ENCODE peak calls at places on chromosomes 12 and 14, in six cellular contexts. One of them, this sample, is unnamed.
A peak's percentile ranks its signal among the peaks of the same experiment; 100 is the strongest.

GRCh38 chr12:130330685-130331084 is 7.0 kb upstream of the PIWIL1 start:
- DNase-seq in lung: no peak
- DNase-seq in transverse colon: no peak
- DNase-seq in CD8-positive, alpha-beta T cell: no peak
- DNase-seq in Karpas-422: peak; percentile 20
- DNase-seq in PC-9: no peak
- DNase-seq in this sample: no peak

GRCh38 chr12:76183459-76184186 is 99.1 kb upstream of the NAP1L1 start:
- DNase-seq in PC-9: peak; percentile 69
- DNase-seq in lung: peak; percentile 45
- DNase-seq in CD8-positive, alpha-beta T cell: no peak
- DNase-seq in Karpas-422: no peak
- DNase-seq in transverse colon: no peak
- DNase-seq in this sample: peak; percentile 58

GRCh38 chr12:112169966-112170365 is 44.6 kb downstream of the TRAFD1 start:
- DNase-seq in Karpas-422: no peak
- DNase-seq in lung: no peak
- DNase-seq in CD8-positive, alpha-beta T cell: no peak
- DNase-seq in PC-9: no peak
- DNase-seq in transverse colon: no peak
- DNase-seq in this sample: no peak

GRCh38 chr12:57110189-57111045 is 745 bp downstream of the STAT6 start:
- DNase-seq in transverse colon: peak; percentile 82
- DNase-seq in PC-9: peak; percentile 55
- DNase-seq in CD8-positive, alpha-beta T cell: peak; percentile 41
- DNase-seq in lung: peak; percentile 70
- DNase-seq in Karpas-422: peak; percentile 85
- DNase-seq in this sample: no peak

GRCh38 chr14:40630471-40630870 is 976.2 kb upstream of the LRFN5 start:
- DNase-seq in lung: no peak
- DNase-seq in CD8-positive, alpha-beta T cell: no peak
- DNase-seq in Karpas-422: no peak
- DNase-seq in transverse colon: no peak
- DNase-seq in PC-9: no peak
- DNase-seq in this sample: no peak

GRCh38 chr14:55354500-55354899 is 57.1 kb downstream of the ATG14 start:
- DNase-seq in CD8-positive, alpha-beta T cell: peak; percentile 37
- DNase-seq in lung: no peak
- DNase-seq in Karpas-422: peak; percentile 90
- DNase-seq in transverse colon: peak; percentile 69
- DNase-seq in PC-9: peak; percentile 29
- DNase-seq in this sample: no peak

GRCh38 chr12:16324772-16325171 is 22.7 kb upstream of the MGST1 start:
- DNase-seq in transverse colon: no peak
- DNase-seq in CD8-positive, alpha-beta T cell: no peak
- DNase-seq in Karpas-422: no peak
- DNase-seq in lung: no peak
- DNase-seq in PC-9: no peak
- DNase-seq in this sample: no peak

GRCh38 chr12:95265765-95266164 is 48.2 kb downstream of the VEZT start:
- DNase-seq in CD8-positive, alpha-beta T cell: no peak
- DNase-seq in PC-9: no peak
- DNase-seq in lung: no peak
- DNase-seq in transverse colon: no peak
- DNase-seq in Karpas-422: no peak
- DNase-seq in this sample: no peak

GRCh38 chr14:56125772-56126411 is 7.7 kb downstream of the PELI2 start:
- DNase-seq in PC-9: no peak
- DNase-seq in CD8-positive, alpha-beta T cell: no peak
- DNase-seq in Karpas-422: no peak
- DNase-seq in transverse colon: no peak
- DNase-seq in lung: no peak
- DNase-seq in this sample: no peak

GRCh38 chr12:111643428-111643826 is 42.3 kb downstream of the BRAP start:
- DNase-seq in CD8-positive, alpha-beta T cell: no peak
- DNase-seq in lung: no peak
- DNase-seq in transverse colon: peak; percentile 53
- DNase-seq in PC-9: peak; percentile 21
- DNase-seq in Karpas-422: no peak
- DNase-seq in this sample: no peak

GRCh38 chr12:88185988-88186387 is 43.9 kb downstream of the TMTC3 start:
- DNase-seq in PC-9: no peak
- DNase-seq in lung: no peak
- DNase-seq in transverse colon: no peak
- DNase-seq in Karpas-422: no peak
- DNase-seq in CD8-positive, alpha-beta T cell: no peak
- DNase-seq in this sample: peak; percentile 76

GRCh38 chr12:42332301-42332894 is 6.4 kb downstream of the PPHLN1 start:
- DNase-seq in transverse colon: no peak
- DNase-seq in Karpas-422: peak; percentile 85
- DNase-seq in lung: no peak
- DNase-seq in CD8-positive, alpha-beta T cell: no peak
- DNase-seq in PC-9: peak; percentile 8
- DNase-seq in this sample: no peak

GRCh38 chr14:66638688-66639087 is 130.7 kb downstream of the GPHN start:
- DNase-seq in Karpas-422: no peak
- DNase-seq in CD8-positive, alpha-beta T cell: no peak
- DNase-seq in PC-9: no peak
- DNase-seq in lung: no peak
- DNase-seq in transverse colon: no peak
- DNase-seq in this sample: no peak

GRCh38 chr12:91562476-91562875 is 379.9 kb upstream of the DCN start:
- DNase-seq in Karpas-422: no peak
- DNase-seq in transverse colon: no peak
- DNase-seq in CD8-positive, alpha-beta T cell: no peak
- DNase-seq in PC-9: no peak
- DNase-seq in lung: no peak
- DNase-seq in this sample: no peak

GRCh38 chr12:55072093-55072492 is 52.3 kb downstream of the NEUROD4 start:
- DNase-seq in CD8-positive, alpha-beta T cell: peak; percentile 58
- DNase-seq in lung: peak; percentile 49
- DNase-seq in Karpas-422: peak; percentile 91
- DNase-seq in PC-9: peak; percentile 31
- DNase-seq in transverse colon: peak; percentile 32
- DNase-seq in this sample: no peak

GRCh38 chr12:107654866-107655265 is 30.7 kb upstream of the PWP1 start:
- DNase-seq in lung: no peak
- DNase-seq in PC-9: no peak
- DNase-seq in transverse colon: no peak
- DNase-seq in Karpas-422: no peak
- DNase-seq in CD8-positive, alpha-beta T cell: no peak
- DNase-seq in this sample: no peak

GRCh38 chr12:51798507-51798906 is 50.0 kb downstream of the FIGNL2 start:
- DNase-seq in transverse colon: no peak
- DNase-seq in lung: no peak
- DNase-seq in CD8-positive, alpha-beta T cell: no peak
- DNase-seq in PC-9: no peak
- DNase-seq in Karpas-422: no peak
- DNase-seq in this sample: no peak

GRCh38 chr12:55704824-55705780 is 2.6 kb downstream of the ITGA7 start:
- DNase-seq in transverse colon: no peak
- DNase-seq in Karpas-422: no peak
- DNase-seq in CD8-positive, alpha-beta T cell: no peak
- DNase-seq in PC-9: no peak
- DNase-seq in lung: no peak
- DNase-seq in this sample: no peak

GRCh38 chr14:80629606-80630005 is 311.9 kb downstream of the CEP128 start:
- DNase-seq in lung: no peak
- DNase-seq in CD8-positive, alpha-beta T cell: no peak
- DNase-seq in Karpas-422: no peak
- DNase-seq in PC-9: no peak
- DNase-seq in transverse colon: no peak
- DNase-seq in this sample: no peak

GRCh38 chr14:103422981-103423600 is 37.9 kb downstream of the MARK3 start:
- DNase-seq in lung: no peak
- DNase-seq in transverse colon: no peak
- DNase-seq in CD8-positive, alpha-beta T cell: no peak
- DNase-seq in PC-9: no peak
- DNase-seq in Karpas-422: no peak
- DNase-seq in this sample: no peak

GRCh38 chr12:121753844-121754264 is 39.6 kb downstream of the RHOF start:
- DNase-seq in lung: peak; percentile 73
- DNase-seq in transverse colon: no peak
- DNase-seq in Karpas-422: no peak
- DNase-seq in CD8-positive, alpha-beta T cell: no peak
- DNase-seq in PC-9: no peak
- DNase-seq in this sample: no peak

GRCh38 chr14:96176275-96176674 is 28.4 kb upstream of the BDKRB2 start:
- DNase-seq in Karpas-422: no peak
- DNase-seq in PC-9: no peak
- DNase-seq in transverse colon: no peak
- DNase-seq in CD8-positive, alpha-beta T cell: no peak
- DNase-seq in lung: no peak
- DNase-seq in this sample: no peak

GRCh38 chr14:66965831-66966230 is 223.4 kb upstream of the GARIN2 start:
- DNase-seq in PC-9: no peak
- DNase-seq in lung: no peak
- DNase-seq in CD8-positive, alpha-beta T cell: no peak
- DNase-seq in transverse colon: no peak
- DNase-seq in Karpas-422: no peak
- DNase-seq in this sample: no peak

GRCh38 chr12:39393890-39394289 is 49.0 kb downstream of the KIF21A start:
- DNase-seq in lung: no peak
- DNase-seq in PC-9: no peak
- DNase-seq in Karpas-422: no peak
- DNase-seq in transverse colon: no peak
- DNase-seq in CD8-positive, alpha-beta T cell: no peak
- DNase-seq in this sample: no peak

GRCh38 chr14:96065661-96066459 is 26.7 kb downstream of the C14orf132 start:
- DNase-seq in Karpas-422: peak; percentile 90
- DNase-seq in CD8-positive, alpha-beta T cell: no peak
- DNase-seq in transverse colon: no peak
- DNase-seq in PC-9: no peak
- DNase-seq in lung: no peak
- DNase-seq in this sample: no peak

GRCh38 chr12:116736962-116737773 is 701 bp downstream of the SPRING1 start:
- DNase-seq in PC-9: peak; percentile 17
- DNase-seq in transverse colon: peak; percentile 26
- DNase-seq in Karpas-422: peak; percentile 44
- DNase-seq in lung: no peak
- DNase-seq in CD8-positive, alpha-beta T cell: no peak
- DNase-seq in this sample: no peak

GRCh38 chr14:58784946-58785345 is 147.2 kb downstream of the DACT1 start:
- DNase-seq in Karpas-422: no peak
- DNase-seq in PC-9: no peak
- DNase-seq in CD8-positive, alpha-beta T cell: no peak
- DNase-seq in lung: no peak
- DNase-seq in transverse colon: no peak
- DNase-seq in this sample: no peak

GRCh38 chr12:111363578-111363977 is 5.3 kb downstream of the PHETA1 start:
- DNase-seq in CD8-positive, alpha-beta T cell: no peak
- DNase-seq in transverse colon: no peak
- DNase-seq in Karpas-422: no peak
- DNase-seq in PC-9: peak; percentile 44
- DNase-seq in lung: no peak
- DNase-seq in this sample: no peak

GRCh38 chr14:94115631-94116030 is 5.1 kb downstream of the IFI27 start:
- DNase-seq in lung: no peak
- DNase-seq in Karpas-422: no peak
- DNase-seq in CD8-positive, alpha-beta T cell: no peak
- DNase-seq in PC-9: no peak
- DNase-seq in transverse colon: no peak
- DNase-seq in this sample: no peak
- H3K27ac ChIP-seq in lung: peak overlapping the region; percentile 41
- H3K27ac ChIP-seq in Karpas-422: no peak overlapping the region
- H3K27ac ChIP-seq in CD8-positive, alpha-beta T cell: no peak overlapping the region
- H3K27ac ChIP-seq in PC-9: no peak overlapping the region
- H3K27ac ChIP-seq in transverse colon: peak overlapping the region; percentile 86
- H3K27ac ChIP-seq in this sample: no peak overlapping the region

DNA sequence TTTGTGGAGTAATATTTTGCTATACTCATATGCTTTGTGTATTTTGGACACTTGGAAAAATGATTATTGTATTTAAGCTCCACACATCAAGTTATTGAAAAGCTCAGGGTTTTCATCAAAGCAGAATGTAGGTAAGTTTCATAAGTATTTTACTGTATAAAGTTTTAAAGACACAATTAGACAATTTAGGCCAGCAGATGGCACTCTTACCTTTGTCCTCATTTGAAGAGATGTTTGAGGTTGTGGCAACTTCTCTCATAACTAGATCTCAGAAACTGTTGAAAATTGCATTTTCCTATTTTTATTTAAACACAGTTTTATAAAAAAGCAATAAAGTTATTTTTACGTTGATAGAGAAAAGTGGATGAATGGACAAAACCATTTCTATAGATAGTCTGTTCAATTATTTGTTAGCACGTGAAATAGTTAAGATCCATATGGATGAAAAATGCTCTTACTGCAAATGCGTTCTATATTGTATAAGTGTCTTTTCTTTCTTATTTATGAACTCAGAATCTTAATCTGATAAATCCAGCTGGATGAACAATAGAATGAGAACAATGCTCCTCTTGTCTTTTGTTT is 300.0 kb downstream of the AEBP2 start:
- DNase-seq in CD8-positive, alpha-beta T cell: no peak
- DNase-seq in lung: no peak
- DNase-seq in transverse colon: peak; percentile 16
- DNase-seq in PC-9: peak; percentile 23
- DNase-seq in Karpas-422: peak; percentile 82
- DNase-seq in this sample: no peak
- H3K27ac ChIP-seq in CD8-positive, alpha-beta T cell: no peak overlapping the region
- H3K27ac ChIP-seq in lung: no peak overlapping the region
- H3K27ac ChIP-seq in transverse colon: no peak overlapping the region
- H3K27ac ChIP-seq in PC-9: no peak overlapping the region
- H3K27ac ChIP-seq in Karpas-422: no peak overlapping the region
- H3K27ac ChIP-seq in this sample: no peak overlapping the region

GRCh38 chr12:80778005-80778541 is 61.4 kb downstream of the MYF5 start:
- DNase-seq in lung: peak; percentile 52
- DNase-seq in PC-9: peak; percentile 26
- DNase-seq in CD8-positive, alpha-beta T cell: no peak
- DNase-seq in transverse colon: peak; percentile 39
- DNase-seq in Karpas-422: peak; percentile 93
- DNase-seq in this sample: peak; percentile 80
- H3K27ac ChIP-seq in lung: no peak overlapping the region
- H3K27ac ChIP-seq in PC-9: peak overlapping the region; percentile 75
- H3K27ac ChIP-seq in CD8-positive, alpha-beta T cell: no peak overlapping the region
- H3K27ac ChIP-seq in transverse colon: peak overlapping the region; percentile 15
- H3K27ac ChIP-seq in Karpas-422: peak overlapping the region; percentile 44
- H3K27ac ChIP-seq in this sample: peak overlapping the region; percentile 71

DNA sequence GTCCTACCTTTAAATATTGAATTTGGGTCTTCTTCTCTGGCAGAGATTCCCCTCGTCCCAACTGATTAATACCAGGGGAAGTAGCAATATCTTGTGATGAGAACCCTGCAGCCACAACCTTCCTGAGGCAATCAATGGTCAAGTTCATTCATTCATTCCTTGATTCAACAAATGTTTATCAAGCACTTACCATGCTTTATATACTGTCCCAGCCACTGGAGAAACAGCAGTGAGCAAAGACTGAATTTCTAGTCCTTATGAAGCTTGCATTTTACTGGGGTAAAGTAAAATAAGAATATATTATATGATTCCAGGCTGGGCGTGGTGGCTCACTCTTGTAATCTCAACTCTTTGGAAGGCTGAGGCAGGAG is 300 bp upstream of the GIT2 start:
- DNase-seq in lung: no peak
- DNase-seq in CD8-positive, alpha-beta T cell: no peak
- DNase-seq in Karpas-422: no peak
- DNase-seq in PC-9: no peak
- DNase-seq in transverse colon: no peak
- DNase-seq in this sample: no peak
- H3K27ac ChIP-seq in lung: peak overlapping the region; percentile 93
- H3K27ac ChIP-seq in CD8-positive, alpha-beta T cell: no peak overlapping the region
- H3K27ac ChIP-seq in Karpas-422: peak overlapping the region; percentile 40
- H3K27ac ChIP-seq in PC-9: no peak overlapping the region
- H3K27ac ChIP-seq in transverse colon: peak overlapping the region; percentile 93
- H3K27ac ChIP-seq in this sample: peak overlapping the region; percentile 44

This sample was measured in epithelial cell of prostate.